ENCODE peak calls at places on chromosomes 2 and 18, in ten cellular contexts. One of them, this sample, is unnamed.

GRCh38 chr2:112821142-112821541 is 15.4 kb downstream of the IL1B start:
- DNase-seq in tibial nerve: no peak
- DNase-seq in GM23338: no peak
- DNase-seq in heart left ventricle: no peak
- DNase-seq in MM.1S: no peak
- DNase-seq in transverse colon: no peak
- DNase-seq in neural crest cell: no peak
- DNase-seq in mucosa of descending colon: no peak
- DNase-seq in GM13976: peak
- DNase-seq in prostate gland: no peak
- DNase-seq in this sample: no peak

GRCh38 chr2:39620067-39620466 is 45.6 kb upstream of the TMEM178A start:
- DNase-seq in tibial nerve: no peak
- DNase-seq in GM23338: no peak
- DNase-seq in heart left ventricle: peak
- DNase-seq in MM.1S: no peak
- DNase-seq in transverse colon: peak
- DNase-seq in neural crest cell: no peak
- DNase-seq in mucosa of descending colon: no peak
- DNase-seq in GM13976: no peak
- DNase-seq in prostate gland: peak
- DNase-seq in this sample: peak

GRCh38 chr2:134934150-134934549 is 15.5 kb downstream of the CCNT2 start:
- DNase-seq in tibial nerve: no peak
- DNase-seq in GM23338: no peak
- DNase-seq in heart left ventricle: no peak
- DNase-seq in MM.1S: no peak
- DNase-seq in transverse colon: no peak
- DNase-seq in neural crest cell: no peak
- DNase-seq in mucosa of descending colon: no peak
- DNase-seq in GM13976: no peak
- DNase-seq in prostate gland: no peak
- DNase-seq in this sample: no peak

GRCh38 chr2:241034490-241035141 is 36.2 kb downstream of the SNED1 start:
- DNase-seq in tibial nerve: no peak
- DNase-seq in GM23338: no peak
- DNase-seq in heart left ventricle: no peak
- DNase-seq in MM.1S: no peak
- DNase-seq in transverse colon: no peak
- DNase-seq in neural crest cell: no peak
- DNase-seq in mucosa of descending colon: no peak
- DNase-seq in GM13976: no peak
- DNase-seq in prostate gland: no peak
- DNase-seq in this sample: no peak

GRCh38 chr2:167570370-167570769 is 677.0 kb downstream of the STK39 start:
- DNase-seq in tibial nerve: no peak
- DNase-seq in GM23338: no peak
- DNase-seq in heart left ventricle: no peak
- DNase-seq in MM.1S: no peak
- DNase-seq in transverse colon: no peak
- DNase-seq in neural crest cell: no peak
- DNase-seq in mucosa of descending colon: no peak
- DNase-seq in GM13976: no peak
- DNase-seq in prostate gland: no peak
- DNase-seq in this sample: no peak

GRCh38 chr2:175449616-175450015 is 268.1 kb upstream of the ATP5MC3 start:
- DNase-seq in tibial nerve: no peak
- DNase-seq in GM23338: no peak
- DNase-seq in heart left ventricle: no peak
- DNase-seq in MM.1S: no peak
- DNase-seq in transverse colon: no peak
- DNase-seq in neural crest cell: no peak
- DNase-seq in mucosa of descending colon: no peak
- DNase-seq in GM13976: no peak
- DNase-seq in prostate gland: no peak
- DNase-seq in this sample: no peak

GRCh38 chr2:134917958-134918517 is 584 bp upstream of the CCNT2 start:
- DNase-seq in tibial nerve: peak
- DNase-seq in GM23338: no peak
- DNase-seq in heart left ventricle: no peak
- DNase-seq in MM.1S: no peak
- DNase-seq in transverse colon: no peak
- DNase-seq in neural crest cell: no peak
- DNase-seq in mucosa of descending colon: no peak
- DNase-seq in GM13976: no peak
- DNase-seq in prostate gland: peak
- DNase-seq in this sample: no peak

GRCh38 chr2:134402385-134402784 is 148.5 kb downstream of the MGAT5 start:
- DNase-seq in tibial nerve: no peak
- DNase-seq in GM23338: no peak
- DNase-seq in heart left ventricle: no peak
- DNase-seq in MM.1S: no peak
- DNase-seq in transverse colon: no peak
- DNase-seq in neural crest cell: no peak
- DNase-seq in mucosa of descending colon: no peak
- DNase-seq in GM13976: no peak
- DNase-seq in prostate gland: no peak
- DNase-seq in this sample: peak

GRCh38 chr2:63372549-63372948 is 215.7 kb downstream of the WDPCP start:
- DNase-seq in tibial nerve: no peak
- DNase-seq in GM23338: no peak
- DNase-seq in heart left ventricle: no peak
- DNase-seq in MM.1S: no peak
- DNase-seq in transverse colon: no peak
- DNase-seq in neural crest cell: no peak
- DNase-seq in mucosa of descending colon: no peak
- DNase-seq in GM13976: no peak
- DNase-seq in prostate gland: no peak
- DNase-seq in this sample: no peak

GRCh38 chr2:220198911-220199310 is 571.5 kb downstream of the SLC4A3 start:
- DNase-seq in tibial nerve: no peak
- DNase-seq in GM23338: no peak
- DNase-seq in heart left ventricle: no peak
- DNase-seq in MM.1S: no peak
- DNase-seq in transverse colon: no peak
- DNase-seq in neural crest cell: no peak
- DNase-seq in mucosa of descending colon: no peak
- DNase-seq in GM13976: no peak
- DNase-seq in prostate gland: peak
- DNase-seq in this sample: peak

GRCh38 chr18:23450022-23450421 is 3.1 kb upstream of the RIOK3 start:
- DNase-seq in tibial nerve: no peak
- DNase-seq in GM23338: no peak
- DNase-seq in heart left ventricle: no peak
- DNase-seq in MM.1S: no peak
- DNase-seq in transverse colon: no peak
- DNase-seq in neural crest cell: no peak
- DNase-seq in mucosa of descending colon: no peak
- DNase-seq in GM13976: no peak
- DNase-seq in prostate gland: no peak
- DNase-seq in this sample: no peak

GRCh38 chr2:134466141-134466540 is 212.3 kb downstream of the MGAT5 start:
- DNase-seq in tibial nerve: no peak
- DNase-seq in GM23338: peak
- DNase-seq in heart left ventricle: no peak
- DNase-seq in MM.1S: peak
- DNase-seq in transverse colon: no peak
- DNase-seq in neural crest cell: no peak
- DNase-seq in mucosa of descending colon: no peak
- DNase-seq in GM13976: peak
- DNase-seq in prostate gland: no peak
- DNase-seq in this sample: peak

GRCh38 chr2:17538844-17539554 is 1.5 kb upstream of the VSNL1 start:
- DNase-seq in tibial nerve: no peak
- DNase-seq in GM23338: peak
- DNase-seq in heart left ventricle: peak
- DNase-seq in MM.1S: peak
- DNase-seq in transverse colon: peak
- DNase-seq in neural crest cell: peak
- DNase-seq in mucosa of descending colon: peak
- DNase-seq in GM13976: peak
- DNase-seq in prostate gland: peak
- DNase-seq in this sample: peak

GRCh38 chr2:127134235-127134634 is 27.3 kb upstream of the BIN1 start:
- DNase-seq in tibial nerve: no peak
- DNase-seq in GM23338: no peak
- DNase-seq in heart left ventricle: no peak
- DNase-seq in MM.1S: no peak
- DNase-seq in transverse colon: no peak
- DNase-seq in neural crest cell: no peak
- DNase-seq in mucosa of descending colon: no peak
- DNase-seq in GM13976: no peak
- DNase-seq in prostate gland: no peak
- DNase-seq in this sample: no peak

GRCh38 chr2:201860541-201861154 is 54.3 kb downstream of the CDK15 start:
- DNase-seq in tibial nerve: no peak
- DNase-seq in GM23338: peak
- DNase-seq in heart left ventricle: no peak
- DNase-seq in MM.1S: peak
- DNase-seq in transverse colon: peak
- DNase-seq in neural crest cell: peak
- DNase-seq in mucosa of descending colon: no peak
- DNase-seq in GM13976: peak
- DNase-seq in prostate gland: peak
- DNase-seq in this sample: peak

GRCh38 chr2:23861952-23862351 is 65.0 kb downstream of the ATAD2B start:
- DNase-seq in tibial nerve: no peak
- DNase-seq in GM23338: no peak
- DNase-seq in heart left ventricle: no peak
- DNase-seq in MM.1S: no peak
- DNase-seq in transverse colon: no peak
- DNase-seq in neural crest cell: no peak
- DNase-seq in mucosa of descending colon: no peak
- DNase-seq in GM13976: no peak
- DNase-seq in prostate gland: no peak
- DNase-seq in this sample: no peak

GRCh38 chr2:136135924-136136906 is 18.3 kb upstream of the CXCR4 start:
- DNase-seq in tibial nerve: no peak
- DNase-seq in GM23338: no peak
- DNase-seq in heart left ventricle: no peak
- DNase-seq in MM.1S: peak
- DNase-seq in transverse colon: peak
- DNase-seq in neural crest cell: no peak
- DNase-seq in mucosa of descending colon: peak
- DNase-seq in GM13976: peak
- DNase-seq in prostate gland: peak
- DNase-seq in this sample: peak

GRCh38 chr18:7630731-7631442 is 63.8 kb downstream of the PTPRM start:
- DNase-seq in tibial nerve: no peak
- DNase-seq in GM23338: no peak
- DNase-seq in heart left ventricle: no peak
- DNase-seq in MM.1S: no peak
- DNase-seq in transverse colon: no peak
- DNase-seq in neural crest cell: no peak
- DNase-seq in mucosa of descending colon: no peak
- DNase-seq in GM13976: no peak
- DNase-seq in prostate gland: no peak
- DNase-seq in this sample: no peak

GRCh38 chr2:219575566-219576504 is 3.7 kb downstream of the INHA start:
- DNase-seq in tibial nerve: no peak
- DNase-seq in GM23338: no peak
- DNase-seq in heart left ventricle: no peak
- DNase-seq in MM.1S: no peak
- DNase-seq in transverse colon: no peak
- DNase-seq in neural crest cell: no peak
- DNase-seq in mucosa of descending colon: no peak
- DNase-seq in GM13976: no peak
- DNase-seq in prostate gland: no peak
- DNase-seq in this sample: no peak

GRCh38 chr2:107648781-107649413 is 177.8 kb upstream of the RGPD4 start:
- DNase-seq in tibial nerve: no peak
- DNase-seq in GM23338: peak
- DNase-seq in heart left ventricle: no peak
- DNase-seq in MM.1S: no peak
- DNase-seq in transverse colon: no peak
- DNase-seq in neural crest cell: no peak
- DNase-seq in mucosa of descending colon: no peak
- DNase-seq in GM13976: no peak
- DNase-seq in prostate gland: no peak
- DNase-seq in this sample: no peak
- TF ChIP-seq CTCF in tibial nerve: no peak
- TF ChIP-seq CTCF in GM23338: peak
- TF ChIP-seq CTCF in heart left ventricle: no peak
- TF ChIP-seq CTCF in MM.1S: no peak
- TF ChIP-seq CTCF in transverse colon: no peak
- TF ChIP-seq CTCF in neural crest cell: no peak
- TF ChIP-seq CTCF in mucosa of descending colon: no peak
- TF ChIP-seq CTCF in GM13976: no peak
- TF ChIP-seq CTCF in prostate gland: no peak
- TF ChIP-seq CTCF in this sample: no peak

GRCh38 chr2:83837823-83838222 is 621.3 kb downstream of the SUCLG1 start:
- DNase-seq in tibial nerve: no peak
- DNase-seq in GM23338: no peak
- DNase-seq in heart left ventricle: no peak
- DNase-seq in MM.1S: no peak
- DNase-seq in transverse colon: no peak
- DNase-seq in neural crest cell: no peak
- DNase-seq in mucosa of descending colon: no peak
- DNase-seq in GM13976: no peak
- DNase-seq in prostate gland: no peak
- DNase-seq in this sample: no peak
- TF ChIP-seq CTCF in tibial nerve: no peak
- TF ChIP-seq CTCF in GM23338: no peak
- TF ChIP-seq CTCF in heart left ventricle: no peak
- TF ChIP-seq CTCF in MM.1S: no peak
- TF ChIP-seq CTCF in transverse colon: no peak
- TF ChIP-seq CTCF in neural crest cell: no peak
- TF ChIP-seq CTCF in mucosa of descending colon: no peak
- TF ChIP-seq CTCF in GM13976: no peak
- TF ChIP-seq CTCF in prostate gland: no peak
- TF ChIP-seq CTCF in this sample: no peak

DNA sequence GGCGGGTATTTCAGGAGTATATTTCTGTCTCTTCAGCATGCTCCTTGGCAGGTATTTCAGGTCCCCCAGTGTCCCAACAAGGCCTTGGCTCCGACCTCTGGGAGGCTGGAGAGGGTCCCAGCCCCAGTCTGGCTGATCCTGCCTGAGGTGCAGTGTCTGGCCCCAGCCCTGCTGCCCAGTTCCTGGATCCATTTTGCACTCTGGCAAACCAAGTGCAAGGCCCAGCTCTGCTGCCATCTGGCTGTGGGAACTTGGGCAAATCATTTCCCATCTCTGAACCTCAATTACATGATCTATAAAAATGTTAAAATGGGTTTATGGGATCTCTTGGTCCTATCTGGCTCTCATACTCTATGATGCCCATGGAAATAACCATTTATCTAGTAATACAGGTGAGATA is 63.6 kb downstream of the ZBTB7C start:
- DNase-seq in tibial nerve: no peak
- DNase-seq in GM23338: peak
- DNase-seq in heart left ventricle: no peak
- DNase-seq in MM.1S: no peak
- DNase-seq in transverse colon: peak
- DNase-seq in neural crest cell: no peak
- DNase-seq in mucosa of descending colon: no peak
- DNase-seq in GM13976: no peak
- DNase-seq in prostate gland: no peak
- DNase-seq in this sample: peak
- TF ChIP-seq CTCF in tibial nerve: no peak
- TF ChIP-seq CTCF in GM23338: peak
- TF ChIP-seq CTCF in heart left ventricle: no peak
- TF ChIP-seq CTCF in MM.1S: peak
- TF ChIP-seq CTCF in transverse colon: peak
- TF ChIP-seq CTCF in neural crest cell: no peak
- TF ChIP-seq CTCF in mucosa of descending colon: no peak
- TF ChIP-seq CTCF in GM13976: no peak
- TF ChIP-seq CTCF in prostate gland: no peak
- TF ChIP-seq CTCF in this sample: peak

GRCh38 chr18:51196116-51196810 is 1.2 kb downstream of the MEX3C start:
- DNase-seq in tibial nerve: peak
- DNase-seq in GM23338: no peak
- DNase-seq in heart left ventricle: peak
- DNase-seq in MM.1S: peak
- DNase-seq in transverse colon: peak
- DNase-seq in neural crest cell: peak
- DNase-seq in mucosa of descending colon: peak
- DNase-seq in GM13976: no peak
- DNase-seq in prostate gland: peak
- DNase-seq in this sample: peak
- TF ChIP-seq CTCF in tibial nerve: peak
- TF ChIP-seq CTCF in GM23338: no peak
- TF ChIP-seq CTCF in heart left ventricle: no peak
- TF ChIP-seq CTCF in MM.1S: no peak
- TF ChIP-seq CTCF in transverse colon: peak
- TF ChIP-seq CTCF in neural crest cell: no peak
- TF ChIP-seq CTCF in mucosa of descending colon: no peak
- TF ChIP-seq CTCF in GM13976: no peak
- TF ChIP-seq CTCF in prostate gland: no peak
- TF ChIP-seq CTCF in this sample: no peak

This sample was measured in MCF 10A.